ENCODE peak calls at places on chromosomes 5 and 9, in ten cellular contexts. J is heart left ventricle, P is prostate gland, C is breast epithelium, E is stomach, Z is HCT116, B is transverse colon, D is HepG2, M is body of pancreas, Q is sigmoid colon. T is an unnamed sample.

GRCh38 chr9:95508968-95509850 is 7.6 kb downstream of the PTCH1 start:
- DNase-seq in J (peak; percentile 88), P (peak; percentile 91), Q (peak; percentile 94), E (peak; percentile 81), Z (peak; percentile 69), M (peak; percentile 80), C (peak; percentile 70), B (peak; percentile 85), D (peak; percentile 73), T (peak; percentile 88)

GRCh38 chr5:27083763-27084420 is 45.5 kb upstream of the CDH9 start:
- DNase-seq in P (no peak), J (no peak), B (no peak), C (no peak), D (no peak), M (no peak), Q (no peak), E (no peak), Z (no peak), T (no peak)

GRCh38 chr5:138626333-138626944 is 51.2 kb upstream of the HSPA9 start:
- DNase-seq in D (no peak), Q (peak; percentile 14), E (no peak), P (no peak), J (no peak), B (no peak), M (no peak), C (no peak), Z (no peak), T (no peak)

GRCh38 chr9:105007143-105007542 is 79.2 kb upstream of the ABCA1 start:
- DNase-seq in E (no peak), P (no peak), C (peak; percentile 22), D (no peak), M (no peak), B (peak; percentile 50), J (no peak), Q (peak; percentile 76), Z (no peak), T (no peak)

GRCh38 chr9:38278931-38279532 is 113.5 kb upstream of the ALDH1B1 start:
- DNase-seq in C (no peak), Q (no peak), J (no peak), M (no peak), E (no peak), B (no peak), D (no peak), P (no peak), Z (no peak), T (no peak)

GRCh38 chr5:122612901-122613300 is 162.0 kb upstream of the SNX2 start:
- DNase-seq in D (no peak), B (no peak), P (no peak), E (no peak), C (no peak), M (no peak), J (no peak), Z (no peak), Q (no peak), T (no peak)

GRCh38 chr5:66558562-66558961 is 37.6 kb upstream of the MAST4 start:
- DNase-seq in Z (no peak), J (no peak), P (no peak), M (no peak), C (no peak), Q (no peak), D (no peak), E (no peak), B (no peak), T (no peak)

GRCh38 chr5:54311178-54311811 is 922 bp upstream of the ARL15 start:
- DNase-seq in B (no peak), C (no peak), P (peak; percentile 14), Q (no peak), Z (no peak), E (no peak), D (no peak), J (peak; percentile 23), M (no peak), T (no peak)

DNA sequence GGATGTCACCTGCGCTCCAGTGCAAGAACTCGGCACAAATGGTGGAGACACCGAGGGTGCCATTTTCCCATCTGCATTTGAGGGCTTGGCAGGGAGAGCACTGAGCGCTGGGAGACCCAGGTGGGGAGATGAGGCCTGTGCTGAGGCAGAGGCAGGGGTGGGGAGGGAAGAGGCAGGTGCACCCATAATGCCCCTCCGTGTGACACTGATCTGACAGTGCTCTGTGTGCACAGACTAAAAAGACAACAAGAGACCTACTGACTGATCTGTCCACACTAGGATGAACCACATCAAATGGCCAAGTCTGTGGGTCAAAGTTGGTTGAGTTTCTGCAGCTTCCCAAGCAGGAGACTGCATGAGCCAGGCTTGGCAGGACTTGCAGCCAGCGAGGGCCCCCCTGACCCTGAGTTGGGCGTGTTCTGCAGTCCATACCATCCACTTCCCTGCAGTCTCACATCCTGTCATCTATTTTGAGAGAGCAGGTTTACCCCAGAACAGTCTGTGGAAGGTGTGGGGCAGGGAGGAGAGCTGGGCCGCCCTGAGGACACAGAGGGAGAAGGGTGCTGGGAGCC is 41.9 kb downstream of the NEK6 start:
- DNase-seq in M (no peak), B (no peak), Z (no peak), D (peak; percentile 21), E (no peak), P (no peak), J (no peak), C (no peak), Q (no peak), T (no peak)
- TF ChIP-seq POLR2A in M (no peak), B (no peak), Z (no peak), D (no peak), E (no peak), P (no peak), J (no peak), C (no peak), Q (no peak), T (no peak)

GRCh38 chr5:149550267-149550582 is 1.0 kb downstream of the CSNK1A1 start:
- DNase-seq in M (no peak), B (no peak), Q (no peak), J (no peak), P (no peak), E (no peak), D (no peak), Z (no peak), C (no peak), T (no peak)

GRCh38 chr5:149551227-149552037 is at the start of gene CSNK1A1:
- DNase-seq in E (peak; percentile 99), M (peak; percentile 99), C (peak; percentile 98), Z (peak; percentile 96), J (peak; percentile 99), Q (peak; percentile 99), P (peak; percentile 97), B (peak; percentile 99), D (peak; percentile 95), T (peak; percentile 100)

GRCh38 chr5:149550608-149551226 is 522 bp downstream of the CSNK1A1 start:
- DNase-seq in Q (peak; percentile 77), E (no peak), P (no peak), Z (no peak), M (no peak), D (no peak), C (no peak), B (peak; percentile 35), J (peak; percentile 37), T (no peak)

GRCh38 chr5:149552038-149552494 is 827 bp upstream of the CSNK1A1 start:
- DNase-seq in P (no peak), J (no peak), Z (no peak), E (no peak), D (no peak), M (no peak), Q (no peak), B (no peak), C (no peak), T (no peak)

DNA sequence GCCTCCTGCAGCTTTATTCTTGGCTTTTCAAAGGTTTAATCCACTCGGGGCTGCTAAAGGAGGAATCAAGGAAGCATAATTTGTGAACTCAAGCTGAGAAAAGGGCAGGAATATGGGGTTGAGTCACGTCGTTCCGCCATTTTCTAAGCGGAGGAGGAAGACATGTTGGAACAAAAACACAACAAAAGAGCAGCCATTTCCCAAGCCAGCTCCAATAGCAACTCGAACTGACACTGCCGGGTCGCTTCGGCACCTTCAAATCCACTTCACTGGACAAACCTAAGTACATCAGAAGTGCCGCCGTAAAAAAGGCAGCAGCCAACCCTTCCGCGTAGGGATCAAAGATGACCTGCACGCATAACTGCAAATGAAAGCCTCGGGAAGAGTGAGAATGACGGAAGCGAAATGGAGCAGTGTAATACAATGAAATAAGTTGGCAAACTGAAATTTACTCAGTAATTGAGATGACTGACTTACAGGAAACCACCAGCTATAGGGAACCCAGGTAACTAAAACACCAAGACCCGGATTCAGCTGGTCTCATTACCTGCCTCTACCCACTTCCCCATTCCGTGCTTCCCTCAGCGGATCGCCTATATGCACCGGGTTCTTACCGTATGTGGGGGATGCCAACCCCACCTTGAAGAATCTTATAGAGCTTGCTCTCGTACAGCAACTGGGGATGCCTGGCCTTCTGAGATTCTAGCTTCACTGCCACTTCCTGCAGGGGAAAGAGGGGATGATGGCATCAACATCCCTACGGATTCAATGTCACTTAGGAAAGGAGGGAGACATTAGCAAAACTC is 1.6 kb downstream of the CSNK1A1 start:
- DNase-seq in E (peak; percentile 44), J (peak; percentile 34), B (peak; percentile 58), P (no peak), C (no peak), Z (peak; percentile 64), M (no peak), D (peak; percentile 86), Q (no peak), T (no peak)
- TF ChIP-seq CTCF in E (no peak), J (no peak), B (no peak), P (peak; percentile 7), C (no peak), Z (no peak), M (no peak), D (no peak), Q (no peak), T (no peak)

DNA sequence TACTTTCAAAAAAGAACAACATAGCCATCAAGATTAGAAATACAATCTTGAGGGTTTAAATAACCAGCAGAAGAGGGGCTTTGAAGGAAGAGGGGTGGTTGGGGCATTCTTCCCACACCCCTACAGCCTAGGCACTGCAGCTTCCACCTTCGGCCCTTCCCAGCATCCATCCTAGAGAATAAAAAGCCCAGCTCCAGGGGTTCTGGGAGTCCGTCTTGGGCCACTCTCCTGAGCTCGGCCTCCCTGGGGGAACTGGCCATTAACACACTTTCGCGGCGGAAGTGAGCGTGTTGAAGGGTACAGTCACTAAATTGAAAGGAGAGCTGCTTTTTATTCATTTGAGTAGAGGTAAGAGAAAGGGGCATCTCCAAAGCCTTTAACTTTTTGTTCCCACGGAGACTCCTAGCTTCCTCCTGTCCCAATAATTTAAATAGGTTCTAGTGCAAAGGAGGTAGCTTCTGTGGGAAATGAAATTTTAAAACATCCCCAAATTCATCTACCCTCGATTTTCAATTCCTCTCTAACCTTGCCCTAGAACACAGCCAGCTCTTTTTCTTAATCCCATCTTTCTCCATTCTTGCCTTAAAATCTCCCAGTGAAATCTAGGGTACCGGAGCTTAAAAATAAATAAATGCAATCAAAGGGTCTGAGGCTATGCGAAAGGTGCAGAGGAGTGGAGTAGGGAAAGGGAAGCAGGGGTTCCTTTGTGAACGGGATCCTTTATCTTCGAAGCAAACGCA is 31.1 kb upstream of the NFIB start:
- DNase-seq in C (no peak), M (no peak), Z (no peak), P (no peak), Q (no peak), E (no peak), J (no peak), D (no peak), B (no peak), T (no peak)
- H3K27me3 ChIP-seq in C (peaks cover 32% of the 10 kb centered on the region), M (no peaks in the 10 kb centered on the region), Z (peaks cover 31% of the 10 kb centered on the region), P (no peaks in the 10 kb centered on the region), Q (peaks cover 72% of the 10 kb centered on the region), E (peaks cover 95% of the 10 kb centered on the region), J (no peaks in the 10 kb centered on the region), D (peaks cover 8% of the 10 kb centered on the region), B (peaks cover 100% of the 10 kb centered on the region), T (peaks cover 100% of the 10 kb centered on the region)

GRCh38 chr9:106356924-106357323 is 506.0 kb upstream of the ZNF462 start:
- DNase-seq in D (no peak), M (no peak), Z (no peak), C (no peak), P (no peak), E (no peak), Q (no peak), J (no peak), B (no peak), T (no peak)

GRCh38 chr9:106358331-106358730 is 504.6 kb upstream of the ZNF462 start:
- DNase-seq in B (no peak), P (no peak), M (no peak), Z (no peak), E (no peak), D (no peak), Q (no peak), C (no peak), J (no peak), T (no peak)
- TF ChIP-seq POLR2A in B (no peak), P (no peak), M (no peak), Z (no peak), E (no peak), D (no peak), Q (no peak), C (no peak), J (no peak), T (no peak)